ENCODE peak calls at places on chromosomes 11 and 22, in seven cellular contexts. A is Peyer's patch, F is trophoblast cell, V is cardiac muscle cell, Y is H1, E is tibial artery, L is K562. U is an unnamed sample.

GRCh38 chr11:29318134-29318845 is 698.5 kb downstream of the KCNA4 start:
- DNase-seq in E (no peak), Y (no peak), A (no peak), F (no peak), L (no peak), V (no peak), U (peak; percentile 44)

GRCh38 chr11:13207665-13208594 is 69.7 kb upstream of the BMAL1 start:
- DNase-seq in A (peak; percentile 60), Y (no peak), V (peak; percentile 46), F (no peak), L (peak; percentile 22), E (no peak), U (peak; percentile 62)

GRCh38 chr11:110425751-110426545 is 3.8 kb upstream of the FDX1 start:
- DNase-seq in Y (no peak), L (peak; percentile 20), F (peak; percentile 24), V (no peak), E (no peak), A (no peak), U (no peak)

GRCh38 chr11:2376751-2377451 is at the start of gene CD81:
- DNase-seq in L (peak; percentile 91), E (no peak), A (peak; percentile 71), V (peak; percentile 75), F (no peak), Y (no peak), U (no peak)

GRCh38 chr22:45343143-45343542 is 33.4 kb downstream of the FAM118A start:
- DNase-seq in A (no peak), Y (no peak), L (no peak), F (no peak), V (no peak), E (no peak), U (no peak)

GRCh38 chr11:18071098-18071705 is 25.1 kb upstream of the TPH1 start:
- DNase-seq in L (no peak), A (no peak), F (no peak), Y (no peak), V (no peak), E (no peak), U (no peak)

GRCh38 chr22:46590334-46590733 is 29.9 kb upstream of the GRAMD4 start:
- DNase-seq in V (no peak), A (no peak), L (no peak), F (no peak), E (no peak), Y (no peak), U (no peak)

GRCh38 chr11:43895601-43896000 is 15.0 kb downstream of the ALKBH3 start:
- DNase-seq in V (no peak), Y (no peak), L (no peak), E (no peak), A (no peak), F (no peak), U (no peak)

GRCh38 chr22:37544955-37545702 is 15.2 kb upstream of the CDC42EP1 start:
- DNase-seq in Y (peak; percentile 61), A (peak; percentile 90), V (peak; percentile 66), F (peak; percentile 92), L (no peak), E (peak; percentile 87), U (no peak)

GRCh38 chr22:30204742-30205111 is 41.8 kb downstream of the LIF start:
- DNase-seq in Y (no peak), E (peak; percentile 75), L (no peak), A (no peak), F (no peak), V (no peak), U (no peak)
- H3K27ac ChIP-seq in Y (no peak overlapping the region), E (peak overlapping the region; percentile 16), L (no peak overlapping the region), A (no peak overlapping the region), F (no peak overlapping the region), V (no peak overlapping the region), U (peak overlapping the region; percentile 82)

GRCh38 chr11:59773082-59773438 is 17.9 kb downstream of the STX3 start:
- DNase-seq in L (no peak), A (no peak), F (no peak), E (no peak), V (no peak), Y (no peak), U (no peak)
- H3K27ac ChIP-seq in L (no peak overlapping the region), A (no peak overlapping the region), F (no peak overlapping the region), E (no peak overlapping the region), V (no peak overlapping the region), Y (no peak overlapping the region), U (no peak overlapping the region)

DNA sequence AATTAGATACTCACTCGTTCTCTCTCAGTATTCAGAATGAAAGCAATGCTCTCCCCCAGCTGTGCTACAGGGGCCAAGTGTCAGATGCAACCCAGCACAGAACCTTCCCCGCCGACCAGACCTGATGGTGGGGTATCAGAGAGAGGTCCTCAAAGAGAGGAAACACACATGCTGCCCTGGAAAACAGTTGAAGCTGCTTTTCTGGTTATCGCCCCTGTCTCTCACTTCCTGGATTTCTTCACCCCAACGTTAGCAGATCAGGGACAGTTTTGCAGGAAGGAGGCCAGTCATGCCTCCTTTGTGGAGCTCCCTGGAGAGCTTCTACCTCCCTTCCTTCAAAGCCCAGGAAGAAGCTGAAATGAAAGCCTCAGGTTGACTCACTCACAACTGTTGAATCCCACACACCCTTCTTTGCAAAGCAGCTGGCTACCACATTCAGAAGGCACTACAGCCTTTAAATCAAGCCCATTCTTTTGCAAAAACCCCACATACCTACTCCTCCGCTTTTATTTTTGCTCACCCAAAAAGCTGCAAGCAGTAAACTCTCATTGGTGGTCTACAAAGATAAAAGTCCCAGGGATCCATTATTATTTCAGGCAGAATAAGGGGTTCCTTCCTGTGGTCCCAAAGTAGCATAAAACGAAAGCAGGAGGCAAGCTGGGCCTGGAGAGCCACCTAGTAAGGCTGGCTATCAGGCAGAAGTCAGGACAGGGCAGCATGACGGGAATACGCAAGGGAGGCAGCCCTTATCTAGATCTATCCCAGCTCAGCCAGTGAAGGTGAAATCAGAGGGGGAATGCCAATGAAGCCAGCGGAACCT is 23.3 kb downstream of the LARGE1 start:
- DNase-seq in V (peak; percentile 25), A (no peak), L (no peak), E (no peak), F (no peak), Y (peak; percentile 56), U (no peak)
- H3K27ac ChIP-seq in V (no peak overlapping the region), A (no peak overlapping the region), L (no peak overlapping the region), E (no peak overlapping the region), F (no peak overlapping the region), Y (peak overlapping the region; percentile 79), U (no peak overlapping the region)

GRCh38 chr11:86737223-86737622 is 63.1 kb upstream of the PRSS23 start:
- DNase-seq in F (no peak), Y (no peak), L (no peak), A (no peak), E (no peak), V (no peak), U (no peak)

GRCh38 chr11:86737752-86738151 is 62.6 kb upstream of the PRSS23 start:
- DNase-seq in E (no peak), L (no peak), F (no peak), Y (no peak), V (no peak), A (no peak), U (no peak)

GRCh38 chr11:86738615-86739014 is 61.7 kb upstream of the PRSS23 start:
- DNase-seq in F (no peak), L (peak; percentile 15), A (no peak), V (no peak), E (no peak), Y (no peak), U (no peak)

GRCh38 chr11:86735462-86736302 is 63.3 kb upstream of the ME3 start:
- DNase-seq in L (no peak), F (no peak), E (no peak), V (no peak), A (no peak), Y (no peak), U (no peak)

GRCh38 chr11:86736303-86737143 is 63.8 kb upstream of the PRSS23 start:
- DNase-seq in Y (no peak), F (no peak), L (no peak), V (no peak), E (no peak), A (no peak), U (no peak)
- H3K27ac ChIP-seq in Y (no peak overlapping the region), F (no peak overlapping the region), L (no peak overlapping the region), V (no peak overlapping the region), E (no peak overlapping the region), A (no peak overlapping the region), U (no peak overlapping the region)

GRCh38 chr11:30465192-30465591 is 121.0 kb downstream of the MPPED2 start:
- DNase-seq in Y (no peak), F (no peak), E (no peak), L (no peak), A (no peak), V (no peak), U (no peak)
- H3K27ac ChIP-seq in Y (no peak overlapping the region), F (no peak overlapping the region), E (no peak overlapping the region), L (no peak overlapping the region), A (no peak overlapping the region), V (peak overlapping the region; percentile 18), U (no peak overlapping the region)

GRCh38 chr11:3946445-3947017 is 91.1 kb downstream of the STIM1 start:
- DNase-seq in F (no peak), Y (no peak), V (peak; percentile 9), L (no peak), E (no peak), A (no peak), U (no peak)
- H3K27ac ChIP-seq in F (no peak overlapping the region), Y (no peak overlapping the region), V (peak overlapping the region; percentile 69), L (no peak overlapping the region), E (peak overlapping the region; percentile 76), A (peak overlapping the region; percentile 71), U (no peak overlapping the region)

DNA sequence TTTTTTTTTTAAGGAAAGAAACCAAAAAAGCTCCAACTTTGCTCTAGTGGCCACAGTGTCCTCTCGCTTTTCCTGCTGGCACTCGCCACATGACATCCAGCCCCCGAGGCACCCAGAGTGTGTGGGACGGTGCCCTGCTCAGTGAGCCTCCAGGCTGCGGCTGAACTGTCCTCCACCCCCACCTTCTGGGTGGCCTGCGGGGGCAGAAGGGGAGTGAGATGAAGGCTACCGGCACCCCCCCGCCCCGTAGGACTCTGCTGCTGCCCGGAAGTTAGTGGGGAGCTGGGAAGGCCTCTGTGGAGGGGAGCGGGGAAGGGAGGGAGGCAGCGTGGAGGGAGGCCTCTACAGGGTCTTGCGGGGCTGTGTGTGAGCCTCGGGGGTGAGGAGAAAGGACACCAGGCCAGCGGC is 264.4 kb downstream of the CTTN start:
- DNase-seq in L (no peak), E (no peak), V (no peak), F (no peak), A (no peak), Y (no peak), U (no peak)
- H3K27ac ChIP-seq in L (no peak overlapping the region), E (no peak overlapping the region), V (no peak overlapping the region), F (no peak overlapping the region), A (no peak overlapping the region), Y (no peak overlapping the region), U (no peak overlapping the region)